ENCODE peak calls at places on chromosomes 11 and 22, in six cellular contexts. E is H9, T is fibroblast of lung, O is endothelial cell of umbilical vein, I is MM.1S, F is GM23248. H is an unnamed sample.

GRCh38 chr11:134267466-134267865 is 8.7 kb upstream of the GLB1L3 start:
- DNase-seq in O (no peak), I (no peak), T (no peak), E (no peak), F (no peak), H (no peak)

GRCh38 chr11:112794321-112794720 is 166.9 kb upstream of the NCAM1 start:
- DNase-seq in O (no peak), I (no peak), F (peak; percentile 48), T (no peak), E (no peak), H (no peak)

GRCh38 chr11:103397369-103397768 is 288.1 kb downstream of the DYNC2H1 start:
- DNase-seq in E (no peak), F (peak; percentile 53), I (no peak), T (peak; percentile 60), O (no peak), H (no peak)

GRCh38 chr22:36931446-36931845 is 18.0 kb downstream of the CSF2RB start:
- DNase-seq in F (no peak), I (no peak), O (no peak), E (no peak), T (no peak), H (no peak)

GRCh38 chr11:92941676-92942571 is 27.5 kb upstream of the MTNR1B start:
- DNase-seq in I (peak; percentile 29), F (peak; percentile 63), O (peak; percentile 35), T (peak; percentile 65), E (no peak), H (no peak)

GRCh38 chr11:134628426-134628825 is 216.4 kb upstream of the B3GAT1 start:
- DNase-seq in O (no peak), T (no peak), E (no peak), I (no peak), F (no peak), H (no peak)

GRCh38 chr11:71179877-71180276 is 72.5 kb downstream of the SHANK2 start:
- DNase-seq in E (peak; percentile 15), F (no peak), T (no peak), O (no peak), I (no peak), H (no peak)

GRCh38 chr22:34319346-34319745 is 399.1 kb upstream of the LARGE1 start:
- DNase-seq in F (no peak), T (no peak), E (no peak), I (no peak), O (no peak), H (no peak)

GRCh38 chr11:75159081-75159953 is 8.4 kb downstream of the SLCO2B1 start:
- DNase-seq in T (no peak), E (peak; percentile 58), F (no peak), I (no peak), O (no peak), H (no peak)

GRCh38 chr11:61787928-61788491 is 4.4 kb downstream of the TMEM258 start:
- DNase-seq in F (peak; percentile 61), E (peak; percentile 74), I (no peak), T (peak; percentile 62), O (peak; percentile 43), H (no peak)

GRCh38 chr11:105000167-105000566 is 22.8 kb downstream of the CASP5 start:
- DNase-seq in E (no peak), I (no peak), O (no peak), F (peak; percentile 72), T (no peak), H (no peak)

GRCh38 chr11:86484164-86484794 is 109.6 kb downstream of the CCDC81 start:
- DNase-seq in E (no peak), F (peak; percentile 96), T (peak; percentile 98), I (no peak), O (peak; percentile 100), H (peak; percentile 82)

GRCh38 chr11:126155402-126156187 is 55.9 kb downstream of the RPUSD4 start:
- DNase-seq in F (no peak), I (no peak), T (no peak), O (no peak), E (no peak), H (no peak)

GRCh38 chr11:8247312-8247711 is 16.4 kb downstream of the LMO1 start:
- DNase-seq in E (peak; percentile 54), T (no peak), F (peak; percentile 26), O (no peak), I (peak; percentile 30), H (no peak)

GRCh38 chr11:115761348-115761747 is 257.1 kb upstream of the CADM1 start:
- DNase-seq in T (no peak), O (no peak), F (no peak), I (no peak), E (peak; percentile 36), H (peak; percentile 23)

GRCh38 chr11:41281131-41281742 is 178.2 kb downstream of the LRRC4C start:
- DNase-seq in E (no peak), O (no peak), T (no peak), F (peak; percentile 3), I (no peak), H (no peak)

GRCh38 chr11:70506986-70507385 is 108.7 kb downstream of the CTTN start:
- DNase-seq in I (no peak), O (no peak), F (no peak), T (no peak), E (no peak), H (no peak)

GRCh38 chr11:58027341-58027740 is 3.4 kb upstream of the OR6Q1 start:
- DNase-seq in E (no peak), F (peak; percentile 73), I (no peak), T (peak; percentile 75), O (no peak), H (no peak)

GRCh38 chr11:59822989-59823566 is 12.5 kb upstream of the MRPL16 start:
- DNase-seq in F (peak; percentile 87), O (peak; percentile 87), I (peak; percentile 80), T (peak; percentile 68), E (no peak), H (no peak)

GRCh38 chr11:2088746-2089535 is 50.2 kb downstream of the IGF2 start:
- DNase-seq in F (no peak), T (no peak), E (peak; percentile 54), I (no peak), O (no peak), H (no peak)

GRCh38 chr11:69142894-69143293 is 12.8 kb upstream of the SMIM38 start:
- DNase-seq in O (no peak), T (no peak), I (no peak), F (no peak), E (no peak), H (no peak)

GRCh38 chr11:117523680-117524079 is 196.0 kb downstream of the CEP164 start:
- DNase-seq in I (no peak), F (peak; percentile 84), O (no peak), E (no peak), T (no peak), H (no peak)

GRCh38 chr22:40732996-40733292 is 53.7 kb downstream of the MCHR1 start:
- DNase-seq in I (no peak), O (no peak), F (no peak), E (no peak), T (no peak), H (no peak)
- H2AFZ ChIP-seq in I (no peak overlapping the region), O (peak overlapping the region; percentile 9), F (no peak overlapping the region), E (no peak overlapping the region), T (no peak overlapping the region), H (peak overlapping the region; percentile 37)

DNA sequence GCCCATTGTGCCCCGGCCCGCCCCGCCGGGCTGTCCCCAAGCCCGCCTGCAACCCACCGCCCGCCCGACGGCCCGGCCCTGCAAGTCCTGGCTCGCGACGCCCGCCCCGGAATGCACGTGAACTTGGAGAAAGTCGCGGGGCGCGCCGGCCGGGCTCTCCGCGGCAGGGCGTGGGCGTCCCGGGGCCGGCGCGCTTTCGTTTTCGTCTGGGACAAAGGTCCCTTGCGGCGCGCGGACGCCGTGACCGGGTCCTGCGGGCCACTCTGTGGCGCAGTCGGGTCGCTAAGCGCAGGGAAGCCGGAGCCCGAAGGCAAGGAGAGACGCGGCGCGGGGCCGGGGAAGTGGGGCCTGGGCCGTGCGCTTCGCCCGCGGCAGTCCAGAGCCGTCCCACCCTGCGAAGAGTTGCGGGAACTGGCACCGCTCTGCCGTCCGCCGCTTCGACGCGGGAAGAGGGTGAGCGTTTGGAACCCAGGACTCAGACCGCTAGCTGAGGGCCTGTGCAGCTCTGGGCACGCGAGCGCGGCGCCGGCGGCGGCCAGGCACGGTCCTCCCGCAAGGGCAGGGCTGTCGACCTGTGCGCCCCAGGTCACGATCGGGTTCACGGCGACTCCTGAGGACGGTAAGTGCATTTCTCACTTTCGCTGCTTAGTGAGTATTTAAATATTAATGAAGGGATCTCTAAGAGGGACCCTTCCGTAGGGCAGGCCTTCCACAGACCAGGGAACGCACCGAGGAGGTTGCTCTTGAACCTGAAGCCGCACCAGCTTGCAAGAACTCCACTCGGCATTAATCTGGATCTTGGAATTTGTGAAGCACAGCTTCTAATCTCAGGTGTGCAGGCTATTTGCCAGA is 78.1 kb upstream of the PPARA start:
- DNase-seq in O (peak; percentile 55), F (peak; percentile 92), E (peak; percentile 63), I (peak; percentile 41), T (no peak), H (no peak)
- H3K79me2 ChIP-seq in O (peaks cover 75% of the 10 kb centered on the region), F (peaks cover 88% of the 10 kb centered on the region), E (peaks cover 23% of the 10 kb centered on the region), I (peaks cover 59% of the 10 kb centered on the region), T (peaks cover 96% of the 10 kb centered on the region), H (peaks cover 84% of the 10 kb centered on the region)

GRCh38 chr11:65414776-65415498 is 7.7 kb upstream of the NEAT1 start:
- DNase-seq in E (peak; percentile 25), T (no peak), F (peak; percentile 92), O (no peak), I (no peak), H (no peak)

GRCh38 chr11:65417221-65417701 is 5.3 kb upstream of the NEAT1 start:
- DNase-seq in F (peak; percentile 30), T (no peak), I (no peak), E (peak; percentile 40), O (peak; percentile 26), H (no peak)

GRCh38 chr11:65416341-65417185 is 6.0 kb upstream of the NEAT1 start:
- DNase-seq in O (peak; percentile 86), F (peak; percentile 89), E (peak; percentile 91), I (peak; percentile 84), T (peak; percentile 74), H (no peak)

GRCh38 chr11:65417702-65418430 is 4.7 kb upstream of the NEAT1 start:
- DNase-seq in T (peak; percentile 19), I (no peak), O (peak; percentile 26), E (no peak), F (peak; percentile 69), H (no peak)

DNA sequence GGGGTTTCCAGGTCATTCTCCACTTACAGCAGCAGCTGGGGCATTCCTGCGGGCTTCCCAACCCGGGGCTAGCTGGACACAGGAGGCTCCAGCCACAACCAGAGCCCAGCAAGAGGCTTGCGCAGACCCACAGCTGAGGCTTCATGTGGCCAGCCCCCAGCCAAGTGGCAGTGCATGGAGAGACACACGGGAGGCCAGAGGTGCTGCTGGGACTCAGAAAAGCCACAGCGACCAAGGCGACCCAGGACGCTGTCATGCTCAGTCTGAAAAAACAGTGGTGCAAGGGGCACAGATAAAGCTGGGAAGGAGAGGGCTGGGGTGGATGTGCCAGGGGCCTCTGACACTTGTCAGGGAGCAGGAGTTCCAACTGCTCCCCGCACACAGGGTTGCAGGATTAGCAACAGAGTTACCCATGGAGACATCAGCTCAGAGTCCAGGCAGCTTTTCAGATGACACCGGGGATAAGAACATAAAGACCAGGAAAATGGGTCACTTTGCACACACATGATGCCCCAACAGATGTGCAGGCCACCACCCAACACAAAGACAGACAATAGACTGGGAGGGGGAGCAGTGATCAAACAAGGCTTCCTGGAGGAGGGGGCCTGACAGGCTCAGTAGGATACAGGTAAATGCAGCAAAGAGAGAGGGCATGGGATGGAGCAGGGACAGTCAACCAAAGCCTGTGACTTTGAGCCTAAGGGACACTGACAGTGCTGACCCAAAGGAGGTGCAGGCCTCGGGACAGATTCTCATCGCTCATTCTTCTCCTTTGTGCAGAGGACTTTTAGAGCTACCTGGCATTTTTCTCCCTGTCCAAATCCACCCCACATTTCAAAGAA is 6.9 kb upstream of the NEAT1 start:
- DNase-seq in E (peak; percentile 34), T (no peak), O (no peak), I (no peak), F (peak; percentile 17), H (no peak)
- H2AFZ ChIP-seq in E (no peak overlapping the region), T (no peak overlapping the region), O (peak overlapping the region; percentile 22), I (peak overlapping the region; percentile 36), F (no peak overlapping the region), H (no peak overlapping the region)

GRCh38 chr11:36431429-36432092 is 78.5 kb downstream of the TRAF6 start:
- DNase-seq in I (no peak), T (peak; percentile 95), E (no peak), F (peak; percentile 98), O (peak; percentile 78), H (peak; percentile 55)
- H3K79me2 ChIP-seq in I (no peaks in the 10 kb centered on the region), T (no peaks in the 10 kb centered on the region), E (no peaks in the 10 kb centered on the region), F (no peaks in the 10 kb centered on the region), O (no peaks in the 10 kb centered on the region), H (no peaks in the 10 kb centered on the region)

H was measured in keratinocyte.